ENCODE peak calls at places on chromosome 16, in six cellular contexts. A, Y, W, T, Q and B are unnamed samples.

GRCh38 chr16:14341324-14342225 is 270.5 kb downstream of the MRTFB start:
- DNase-seq in W (no peak), Y (no peak), T (no peak), Q (no peak), A (no peak), B (no peak)

GRCh38 chr16:84166796-84167695 is 19.8 kb downstream of the TAF1C start:
- DNase-seq in Y (no peak), T (no peak), W (no peak), A (no peak), Q (no peak), B (no peak)

GRCh38 chr16:4498546-4499195 is 22.5 kb downstream of the HMOX2 start:
- DNase-seq in T (no peak), A (no peak), Y (no peak), Q (no peak), W (no peak), B (no peak)

GRCh38 chr16:22008215-22009142 is 568 bp downstream of the MOSMO start:
- DNase-seq in Q (peak), Y (no peak), T (no peak), A (peak), W (peak), B (no peak)

GRCh38 chr16:31402687-31403086 is 9.6 kb downstream of the ITGAD start:
- DNase-seq in T (no peak), A (no peak), Y (peak), W (no peak), Q (peak), B (no peak)

GRCh38 chr16:63613701-63614100 is 1508.2 kb downstream of the CDH11 start:
- DNase-seq in W (no peak), Y (no peak), T (no peak), Q (no peak), A (no peak), B (no peak)

GRCh38 chr16:57304169-57305061 is 19.9 kb upstream of the PLLP start:
- DNase-seq in Y (no peak), T (no peak), A (no peak), W (no peak), Q (peak), B (no peak)

GRCh38 chr16:31107465-31107867 is 720 bp upstream of the BCKDK start:
- DNase-seq in T (no peak), Y (no peak), W (no peak), A (no peak), Q (no peak), B (no peak)

GRCh38 chr16:50709061-50709695 is 15.8 kb downstream of the NOD2 start:
- DNase-seq in T (no peak), Y (no peak), W (peak), Q (no peak), A (no peak), B (no peak)

GRCh38 chr16:77807-78443 is at the start of gene MPG:
- DNase-seq in W (peak), Q (peak), T (peak), Y (no peak), A (peak), B (peak)

GRCh38 chr16:16150117-16150877 is 73.0 kb downstream of the ABCC6 start:
- DNase-seq in W (no peak), T (no peak), Y (no peak), A (no peak), Q (no peak), B (no peak)

GRCh38 chr16:66551788-66552287 is 538 bp upstream of the CKLF start:
- DNase-seq in W (no peak), Y (no peak), A (no peak), T (no peak), Q (peak), B (no peak)

GRCh38 chr16:81994485-81994884 is 16.8 kb downstream of the SDR42E1 start:
- DNase-seq in Q (no peak), W (peak), T (no peak), A (no peak), Y (no peak), B (no peak)

GRCh38 chr16:25633549-25633948 is 58.2 kb upstream of the HS3ST4 start:
- DNase-seq in Q (peak), A (no peak), Y (no peak), T (no peak), W (no peak), B (no peak)

GRCh38 chr16:88779406-88780099 is 5.5 kb downstream of the PIEZO1 start:
- DNase-seq in A (no peak), Q (no peak), W (no peak), Y (no peak), T (no peak), B (no peak)

GRCh38 chr16:24822542-24822941 is 23.2 kb upstream of the SLC5A11 start:
- DNase-seq in Q (no peak), W (no peak), T (no peak), Y (no peak), A (no peak), B (no peak)

GRCh38 chr16:17748005-17748719 is 277.4 kb upstream of the XYLT1 start:
- DNase-seq in A (no peak), W (no peak), Y (no peak), Q (no peak), T (no peak), B (no peak)

GRCh38 chr16:5633845-5634440 is 536.3 kb upstream of the EEF2KMT start:
- DNase-seq in Y (no peak), A (no peak), T (no peak), W (peak), Q (no peak), B (no peak)

GRCh38 chr16:89658221-89658879 is 714 bp downstream of the SPATA33 start:
- DNase-seq in W (no peak), A (no peak), T (no peak), Q (peak), Y (no peak), B (no peak)

GRCh38 chr16:79677799-79678525 is 77.4 kb upstream of the MAF start:
- DNase-seq in A (no peak), Q (no peak), T (no peak), Y (no peak), W (no peak), B (no peak)

GRCh38 chr16:56115817-56116576 is 75.3 kb upstream of the GNAO1 start:
- DNase-seq in A (no peak), Q (no peak), T (no peak), Y (no peak), W (no peak), B (no peak)

GRCh38 chr16:70753694-70754325 is 47.1 kb downstream of the VAC14 start:
- DNase-seq in Y (no peak), A (no peak), Q (no peak), T (no peak), W (no peak), B (no peak)

GRCh38 chr16:85653226-85653917 is 35.4 kb downstream of the GINS2 start:
- DNase-seq in T (no peak), Q (no peak), W (no peak), Y (no peak), A (no peak), B (no peak)

GRCh38 chr16:9658157-9658556 is 524.1 kb downstream of the GRIN2A start:
- DNase-seq in T (no peak), Y (no peak), A (no peak), W (no peak), Q (no peak), B (no peak)